ENCODE peak calls at places on chromosome 15, in nine cellular contexts. One of them, this sample, is unnamed.

GRCh38 chr15:94912760-94913159 is 681.4 kb downstream of the MCTP2 start:
- DNase-seq in NCI-H774: no peak
- DNase-seq in HuH-7: no peak
- DNase-seq in neural progenitor cell: no peak
- DNase-seq in HFF-Myc: no peak
- DNase-seq in HEK293T: no peak
- DNase-seq in KBM-7: no peak
- DNase-seq in NCI-H524: no peak
- DNase-seq in AG04450: no peak
- DNase-seq in this sample: no peak

GRCh38 chr15:99466701-99467337 is 99.0 kb upstream of the MEF2A start:
- DNase-seq in NCI-H774: no peak
- DNase-seq in HuH-7: no peak
- DNase-seq in neural progenitor cell: no peak
- DNase-seq in HFF-Myc: no peak
- DNase-seq in HEK293T: no peak
- DNase-seq in KBM-7: no peak
- DNase-seq in NCI-H524: no peak
- DNase-seq in AG04450: no peak
- DNase-seq in this sample: no peak

GRCh38 chr15:37856109-37856508 is 78.3 kb upstream of the TMCO5A start:
- DNase-seq in NCI-H774: no peak
- DNase-seq in HuH-7: no peak
- DNase-seq in neural progenitor cell: no peak
- DNase-seq in HFF-Myc: no peak
- DNase-seq in HEK293T: no peak
- DNase-seq in KBM-7: no peak
- DNase-seq in NCI-H524: no peak
- DNase-seq in AG04450: no peak
- DNase-seq in this sample: no peak

GRCh38 chr15:66707310-66708160 is 5.5 kb downstream of the SMAD6 start:
- DNase-seq in NCI-H774: no peak
- DNase-seq in HuH-7: no peak
- DNase-seq in neural progenitor cell: peak; percentile 88
- DNase-seq in HFF-Myc: no peak
- DNase-seq in HEK293T: peak; percentile 74
- DNase-seq in KBM-7: no peak
- DNase-seq in NCI-H524: peak; percentile 70
- DNase-seq in AG04450: no peak
- DNase-seq in this sample: peak; percentile 46

GRCh38 chr15:73560501-73561117 is 72.6 kb downstream of the NPTN start:
- DNase-seq in NCI-H774: peak; percentile 50
- DNase-seq in HuH-7: peak; percentile 12
- DNase-seq in neural progenitor cell: peak; percentile 49
- DNase-seq in HFF-Myc: peak; percentile 44
- DNase-seq in HEK293T: peak; percentile 24
- DNase-seq in KBM-7: peak; percentile 81
- DNase-seq in NCI-H524: peak; percentile 15
- DNase-seq in AG04450: peak; percentile 55
- DNase-seq in this sample: peak; percentile 74

GRCh38 chr15:68054658-68055223 is 626 bp downstream of the PIAS1 start:
- DNase-seq in NCI-H774: no peak
- DNase-seq in HuH-7: peak; percentile 66
- DNase-seq in neural progenitor cell: peak; percentile 87
- DNase-seq in HFF-Myc: no peak
- DNase-seq in HEK293T: peak; percentile 71
- DNase-seq in KBM-7: no peak
- DNase-seq in NCI-H524: peak; percentile 76
- DNase-seq in AG04450: no peak
- DNase-seq in this sample: peak; percentile 45

GRCh38 chr15:73391128-73391864 is 22.5 kb upstream of the HCN4 start:
- DNase-seq in NCI-H774: no peak
- DNase-seq in HuH-7: no peak
- DNase-seq in neural progenitor cell: no peak
- DNase-seq in HFF-Myc: no peak
- DNase-seq in HEK293T: no peak
- DNase-seq in KBM-7: no peak
- DNase-seq in NCI-H524: no peak
- DNase-seq in AG04450: no peak
- DNase-seq in this sample: no peak

GRCh38 chr15:40010681-40011080 is 28.3 kb downstream of the SRP14 start:
- DNase-seq in NCI-H774: no peak
- DNase-seq in HuH-7: no peak
- DNase-seq in neural progenitor cell: peak; percentile 20
- DNase-seq in HFF-Myc: no peak
- DNase-seq in HEK293T: no peak
- DNase-seq in KBM-7: no peak
- DNase-seq in NCI-H524: no peak
- DNase-seq in AG04450: peak; percentile 23
- DNase-seq in this sample: no peak

GRCh38 chr15:63465104-63465503 is 39.3 kb upstream of the USP3 start:
- DNase-seq in NCI-H774: no peak
- DNase-seq in HuH-7: no peak
- DNase-seq in neural progenitor cell: no peak
- DNase-seq in HFF-Myc: no peak
- DNase-seq in HEK293T: no peak
- DNase-seq in KBM-7: no peak
- DNase-seq in NCI-H524: no peak
- DNase-seq in AG04450: no peak
- DNase-seq in this sample: no peak

GRCh38 chr15:67086650-67086941 is 21.2 kb downstream of the SMAD3 start:
- DNase-seq in NCI-H774: no peak
- DNase-seq in HuH-7: no peak
- DNase-seq in neural progenitor cell: no peak
- DNase-seq in HFF-Myc: no peak
- DNase-seq in HEK293T: no peak
- DNase-seq in KBM-7: no peak
- DNase-seq in NCI-H524: no peak
- DNase-seq in AG04450: no peak
- DNase-seq in this sample: no peak

GRCh38 chr15:69224383-69224782 is 63.9 kb downstream of the GLCE start:
- DNase-seq in NCI-H774: no peak
- DNase-seq in HuH-7: peak; percentile 54
- DNase-seq in neural progenitor cell: peak; percentile 8
- DNase-seq in HFF-Myc: no peak
- DNase-seq in HEK293T: no peak
- DNase-seq in KBM-7: no peak
- DNase-seq in NCI-H524: no peak
- DNase-seq in AG04450: no peak
- DNase-seq in this sample: no peak

GRCh38 chr15:100034191-100034590 is 301.0 kb upstream of the LYSMD4 start:
- DNase-seq in NCI-H774: no peak
- DNase-seq in HuH-7: no peak
- DNase-seq in neural progenitor cell: no peak
- DNase-seq in HFF-Myc: no peak
- DNase-seq in HEK293T: no peak
- DNase-seq in KBM-7: no peak
- DNase-seq in NCI-H524: no peak
- DNase-seq in AG04450: no peak
- DNase-seq in this sample: no peak

GRCh38 chr15:76336254-76337046 is at the start of gene ISL2:
- DNase-seq in NCI-H774: no peak
- DNase-seq in HuH-7: peak; percentile 100
- DNase-seq in neural progenitor cell: peak; percentile 97
- DNase-seq in HFF-Myc: peak; percentile 90
- DNase-seq in HEK293T: peak; percentile 90
- DNase-seq in KBM-7: peak; percentile 99
- DNase-seq in NCI-H524: peak; percentile 98
- DNase-seq in AG04450: peak; percentile 92
- DNase-seq in this sample: peak; percentile 65

GRCh38 chr15:29656636-29657475 is 165.4 kb downstream of the TJP1 start:
- DNase-seq in NCI-H774: peak; percentile 11
- DNase-seq in HuH-7: no peak
- DNase-seq in neural progenitor cell: peak; percentile 86
- DNase-seq in HFF-Myc: no peak
- DNase-seq in HEK293T: no peak
- DNase-seq in KBM-7: no peak
- DNase-seq in NCI-H524: no peak
- DNase-seq in AG04450: no peak
- DNase-seq in this sample: no peak

GRCh38 chr15:42890161-42890913 is 30.2 kb downstream of the TTBK2 start:
- DNase-seq in NCI-H774: no peak
- DNase-seq in HuH-7: no peak
- DNase-seq in neural progenitor cell: no peak
- DNase-seq in HFF-Myc: peak; percentile 22
- DNase-seq in HEK293T: no peak
- DNase-seq in KBM-7: no peak
- DNase-seq in NCI-H524: no peak
- DNase-seq in AG04450: peak; percentile 49
- DNase-seq in this sample: no peak

GRCh38 chr15:50116477-50116876 is 2.6 kb downstream of the ATP8B4 start:
- DNase-seq in NCI-H774: no peak
- DNase-seq in HuH-7: peak; percentile 31
- DNase-seq in neural progenitor cell: peak; percentile 65
- DNase-seq in HFF-Myc: no peak
- DNase-seq in HEK293T: peak; percentile 7
- DNase-seq in KBM-7: peak; percentile 90
- DNase-seq in NCI-H524: no peak
- DNase-seq in AG04450: no peak
- DNase-seq in this sample: peak; percentile 22

GRCh38 chr15:36936652-36937051 is 163.7 kb downstream of the MEIS2 start:
- DNase-seq in NCI-H774: no peak
- DNase-seq in HuH-7: no peak
- DNase-seq in neural progenitor cell: no peak
- DNase-seq in HFF-Myc: no peak
- DNase-seq in HEK293T: no peak
- DNase-seq in KBM-7: no peak
- DNase-seq in NCI-H524: no peak
- DNase-seq in AG04450: no peak
- DNase-seq in this sample: no peak

GRCh38 chr15:100457201-100457600 is 71.5 kb downstream of the CERS3 start:
- DNase-seq in NCI-H774: no peak
- DNase-seq in HuH-7: no peak
- DNase-seq in neural progenitor cell: peak; percentile 24
- DNase-seq in HFF-Myc: no peak
- DNase-seq in HEK293T: no peak
- DNase-seq in KBM-7: no peak
- DNase-seq in NCI-H524: no peak
- DNase-seq in AG04450: no peak
- DNase-seq in this sample: peak; percentile 1

GRCh38 chr15:62365795-62366442 is 200.8 kb upstream of the C2CD4B start:
- DNase-seq in NCI-H774: peak; percentile 49
- DNase-seq in HuH-7: no peak
- DNase-seq in neural progenitor cell: no peak
- DNase-seq in HFF-Myc: no peak
- DNase-seq in HEK293T: no peak
- DNase-seq in KBM-7: no peak
- DNase-seq in NCI-H524: no peak
- DNase-seq in AG04450: no peak
- DNase-seq in this sample: no peak

GRCh38 chr15:68734886-68735285 is 85.8 kb downstream of the ANP32A start:
- DNase-seq in NCI-H774: no peak
- DNase-seq in HuH-7: no peak
- DNase-seq in neural progenitor cell: no peak
- DNase-seq in HFF-Myc: no peak
- DNase-seq in HEK293T: no peak
- DNase-seq in KBM-7: no peak
- DNase-seq in NCI-H524: no peak
- DNase-seq in AG04450: no peak
- DNase-seq in this sample: no peak

GRCh38 chr15:40327338-40327917 is 3.9 kb downstream of the INAFM2 start:
- DNase-seq in NCI-H774: no peak
- DNase-seq in HuH-7: no peak
- DNase-seq in neural progenitor cell: peak; percentile 60
- DNase-seq in HFF-Myc: no peak
- DNase-seq in HEK293T: no peak
- DNase-seq in KBM-7: no peak
- DNase-seq in NCI-H524: peak; percentile 41
- DNase-seq in AG04450: no peak
- DNase-seq in this sample: peak; percentile 31

GRCh38 chr15:84937144-84937543 is 44.5 kb upstream of the PDE8A start:
- DNase-seq in NCI-H774: peak; percentile 26
- DNase-seq in HuH-7: no peak
- DNase-seq in neural progenitor cell: no peak
- DNase-seq in HFF-Myc: no peak
- DNase-seq in HEK293T: no peak
- DNase-seq in KBM-7: peak; percentile 45
- DNase-seq in NCI-H524: no peak
- DNase-seq in AG04450: no peak
- DNase-seq in this sample: no peak

This sample was measured in cerebellar cortex.